ENCODE peak calls at places on chromosomes 7 and 10, in ten cellular contexts. W is natural killer cell, B is psoas muscle, H is foreskin keratinocyte, J is heart left ventricle, I is GM13976, Z is A549, A is AG09309, L is stomach, P is HFFc6. G is an unnamed sample.

GRCh38 chr10:8449909-8450308 is 395.4 kb downstream of the GATA3 start:
- DNase-seq in Z (no peak), J (no peak), B (no peak), I (no peak), L (no peak), A (no peak), W (no peak), H (no peak), P (no peak), G (no peak)

GRCh38 chr7:157565201-157565626 is 228.4 kb downstream of the DNAJB6 start:
- DNase-seq in P (no peak), A (no peak), B (no peak), J (no peak), H (no peak), W (no peak), L (no peak), Z (no peak), I (no peak), G (no peak)

GRCh38 chr10:131997366-131998049 is 15.8 kb upstream of the BNIP3 start:
- DNase-seq in H (no peak), P (peak; percentile 75), W (no peak), B (peak; percentile 84), L (peak; percentile 76), I (no peak), Z (peak; percentile 66), A (peak; percentile 33), J (peak; percentile 77), G (no peak)

GRCh38 chr7:36916116-36916515 is 191.8 kb upstream of the AOAH start:
- DNase-seq in A (no peak), H (no peak), W (no peak), L (no peak), I (no peak), J (no peak), P (no peak), B (no peak), Z (no peak), G (no peak)

GRCh38 chr7:128217030-128217805 is 23.9 kb upstream of the LEP start:
- DNase-seq in J (peak; percentile 38), P (peak; percentile 91), I (no peak), A (peak; percentile 54), W (no peak), H (peak; percentile 95), Z (peak; percentile 36), B (peak; percentile 43), L (no peak), G (no peak)

GRCh38 chr7:9945882-9946281 is 1027.8 kb upstream of the PHF14 start:
- DNase-seq in I (no peak), H (no peak), A (no peak), Z (no peak), B (no peak), P (no peak), W (no peak), J (no peak), L (no peak), G (no peak)

GRCh38 chr10:131658476-131659110 is 242.2 kb upstream of the PPP2R2D start:
- DNase-seq in Z (no peak), P (no peak), H (no peak), W (no peak), L (peak; percentile 9), J (no peak), A (no peak), B (no peak), I (no peak), G (no peak)

GRCh38 chr7:151665363-151665762 is 145.7 kb upstream of the RHEB start:
- DNase-seq in I (no peak), B (peak; percentile 48), A (peak; percentile 69), Z (no peak), P (peak; percentile 9), J (peak; percentile 82), W (no peak), H (no peak), L (no peak), G (no peak)

GRCh38 chr7:43481905-43482678 is 100.8 kb upstream of the STK17A start:
- DNase-seq in A (no peak), I (no peak), W (no peak), P (peak; percentile 65), Z (no peak), J (no peak), H (no peak), B (no peak), L (no peak), G (no peak)

GRCh38 chr7:35430547-35431153 is 176.8 kb upstream of the TBX20 start:
- DNase-seq in J (no peak), I (peak; percentile 34), A (no peak), P (no peak), L (no peak), W (no peak), B (no peak), Z (peak; percentile 41), H (no peak), G (no peak)
- TF ChIP-seq CTCF in J (no peak), I (peak; percentile 16), A (peak; percentile 30), P (peak; percentile 58), L (no peak), W (no peak), B (peak; percentile 7), Z (no peak), H (peak; percentile 46), G (peak; percentile 32)

GRCh38 chr10:93678805-93679587 is 23.4 kb downstream of the FRA10AC1 start:
- DNase-seq in P (no peak), L (no peak), W (no peak), A (no peak), J (no peak), I (no peak), Z (no peak), H (no peak), B (no peak), G (no peak)

GRCh38 chr10:93678386-93678785 is 24.0 kb downstream of the FRA10AC1 start:
- DNase-seq in I (no peak), P (no peak), Z (no peak), W (no peak), L (no peak), H (no peak), A (no peak), J (no peak), B (no peak), G (no peak)

DNA sequence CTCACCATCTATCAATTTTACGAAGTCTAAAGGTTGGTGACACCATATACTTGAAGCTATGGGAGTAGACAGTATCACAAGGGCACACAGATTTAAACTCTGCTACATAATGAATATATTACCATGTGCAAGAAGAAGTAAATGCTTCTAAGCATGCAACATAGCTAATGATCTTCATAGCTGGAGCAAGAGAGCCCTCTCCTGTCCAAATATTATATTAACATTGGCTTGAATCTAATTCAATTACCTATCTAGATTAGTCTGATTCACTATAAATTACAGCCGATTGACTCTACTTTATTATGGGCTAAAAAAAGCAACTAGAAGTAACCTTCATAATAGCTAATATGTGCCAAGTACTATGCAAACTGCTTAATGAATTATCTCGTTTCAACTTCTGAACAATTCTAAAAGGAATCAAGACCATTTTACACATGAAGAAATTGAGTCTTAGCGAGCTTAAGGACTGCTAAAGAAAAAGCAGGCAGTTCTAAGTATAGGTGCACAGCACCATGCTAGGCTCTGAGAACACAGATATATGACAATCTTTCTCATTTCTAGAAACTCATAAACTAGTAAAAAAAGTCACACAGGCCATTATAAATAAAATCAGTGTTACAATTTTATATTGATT is 21.9 kb downstream of the FRA10AC1 start:
- DNase-seq in B (no peak), J (no peak), A (peak; percentile 4), L (no peak), Z (peak; percentile 69), W (no peak), H (peak; percentile 7), P (peak; percentile 57), I (peak; percentile 7), G (no peak)
- TF ChIP-seq CTCF in B (peak; percentile 26), J (peak; percentile 33), A (peak; percentile 34), L (no peak), Z (peak; percentile 89), W (no peak), H (peak; percentile 70), P (peak; percentile 77), I (no peak), G (peak; percentile 67)

DNA sequence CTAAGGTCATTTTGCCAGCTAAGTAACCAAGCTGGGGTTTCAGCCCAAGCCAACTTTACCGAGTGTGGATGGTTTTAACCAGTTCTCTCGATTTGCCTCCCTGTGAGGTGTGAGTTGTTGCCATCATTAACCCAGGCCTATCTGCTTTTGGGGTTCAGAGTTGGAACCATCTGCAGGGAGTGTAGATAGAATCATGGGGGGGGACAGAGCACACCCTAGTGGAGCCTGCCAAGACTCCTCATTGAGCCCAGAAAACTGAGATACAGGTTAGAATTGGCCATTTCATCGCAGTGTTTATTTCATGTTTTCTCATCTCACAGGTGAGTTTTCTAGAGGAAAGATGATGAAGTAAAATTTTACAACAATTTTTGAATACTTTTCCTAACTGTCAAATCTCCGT is 133.6 kb downstream of the SDK1 start:
- DNase-seq in W (no peak), J (no peak), I (no peak), P (no peak), B (no peak), A (no peak), L (no peak), H (no peak), Z (no peak), G (no peak)
- TF ChIP-seq CTCF in W (no peak), J (no peak), I (no peak), P (no peak), B (no peak), A (no peak), L (no peak), H (no peak), Z (no peak), G (no peak)

GRCh38 chr7:152925412-152926147 is 166.0 kb downstream of the ACTR3B start:
- DNase-seq in P (no peak), H (no peak), L (no peak), J (no peak), B (no peak), Z (no peak), I (no peak), A (no peak), W (no peak), G (no peak)
- TF ChIP-seq CTCF in P (no peak), H (no peak), L (no peak), J (no peak), B (no peak), Z (no peak), I (no peak), A (no peak), W (no peak), G (no peak)

DNA sequence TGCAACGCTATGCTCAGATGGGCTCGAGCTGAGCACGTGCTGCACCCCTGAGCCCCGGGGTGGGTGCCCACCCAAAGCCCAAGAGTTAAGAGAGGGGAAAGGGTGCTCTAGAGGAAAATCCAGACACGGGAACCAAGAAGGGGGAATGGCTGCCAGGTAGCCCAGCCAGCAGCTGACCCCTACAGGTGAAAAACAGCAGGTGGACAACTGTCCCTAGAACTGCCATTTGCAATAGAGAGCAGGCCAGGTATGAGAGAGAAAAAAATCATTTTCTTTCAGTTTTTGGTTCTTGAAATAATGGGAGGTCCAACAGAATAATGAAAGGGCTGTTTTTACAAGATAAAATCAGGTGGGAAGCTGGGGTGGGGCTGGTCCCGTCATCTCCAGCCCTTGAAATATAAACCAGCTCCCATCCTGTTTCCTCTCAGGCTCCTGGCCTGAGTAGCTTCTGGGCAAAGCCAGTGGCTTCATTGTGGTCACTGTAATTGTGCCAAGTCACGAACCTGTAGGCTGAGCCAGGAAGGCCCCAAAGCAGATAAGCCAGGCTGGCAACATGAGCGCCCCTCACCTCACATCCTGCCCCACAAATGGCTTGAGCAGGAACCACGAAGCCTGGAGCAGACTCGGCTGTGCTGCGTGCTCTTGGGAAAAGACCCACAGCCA is 257.8 kb downstream of the SNX10 start:
- DNase-seq in A (no peak), J (no peak), H (peak; percentile 22), Z (no peak), B (no peak), I (no peak), W (no peak), L (peak; percentile 69), P (no peak), G (no peak)
- TF ChIP-seq CTCF in A (no peak), J (no peak), H (no peak), Z (no peak), B (no peak), I (no peak), W (no peak), L (no peak), P (no peak), G (no peak)